ENCODE peak calls at places on chromosome 10, in five cellular contexts. T is prostate gland, F is stomach, G is sigmoid colon, K is spleen. Q is an unnamed sample.

GRCh38 chr10:48990226-48990625 is 50.6 kb upstream of the LRRC18 start:
- DNase-seq in K (no peak), G (no peak), T (no peak), F (no peak), Q (no peak)

GRCh38 chr10:7544203-7544602 is 122.6 kb downstream of the ITIH5 start:
- DNase-seq in T (no peak), F (no peak), G (no peak), K (no peak), Q (no peak)

GRCh38 chr10:133135116-133135465 is 24.9 kb upstream of the KNDC1 start:
- DNase-seq in G (no peak), T (no peak), F (no peak), K (no peak), Q (no peak)

GRCh38 chr10:128000660-128001059 is 93.8 kb downstream of the PTPRE start:
- DNase-seq in F (no peak), K (no peak), G (peak), T (no peak), Q (no peak)

GRCh38 chr10:91124016-91124415 is 96.4 kb upstream of the PCGF5 start:
- DNase-seq in T (no peak), F (no peak), K (no peak), G (no peak), Q (no peak)

GRCh38 chr10:73860050-73860491 is 14.3 kb downstream of the CAMK2G start:
- DNase-seq in G (no peak), F (no peak), T (no peak), K (no peak), Q (no peak)

GRCh38 chr10:89516149-89516832 is 19.1 kb downstream of the SLC16A12 start:
- DNase-seq in T (no peak), F (no peak), G (peak), K (no peak), Q (no peak)

GRCh38 chr10:86393858-86394472 is 27.4 kb upstream of the GRID1 start:
- DNase-seq in G (no peak), F (no peak), T (no peak), K (no peak), Q (no peak)

GRCh38 chr10:33453081-33453850 is 118.8 kb upstream of the NRP1 start:
- DNase-seq in T (no peak), F (no peak), G (no peak), K (no peak), Q (no peak)

GRCh38 chr10:46033602-46034011 is 3.2 kb upstream of the NCOA4 start:
- DNase-seq in T (no peak), K (no peak), G (no peak), F (peak), Q (no peak)

GRCh38 chr10:122282253-122282671 is 11.2 kb downstream of the BTBD16 start:
- DNase-seq in K (no peak), F (peak), G (peak), T (no peak), Q (no peak)

GRCh38 chr10:132586731-132587130 is 49.1 kb downstream of the INPP5A start:
- DNase-seq in K (no peak), T (no peak), G (peak), F (no peak), Q (no peak)

GRCh38 chr10:126392469-126392868 is 4.2 kb upstream of the ADAM12 start:
- DNase-seq in T (no peak), K (no peak), G (no peak), F (no peak), Q (peak)

GRCh38 chr10:30062090-30062489 is 2.7 kb upstream of the JCAD start:
- DNase-seq in G (no peak), F (no peak), T (no peak), K (no peak), Q (no peak)

GRCh38 chr10:125016123-125016522 is 74.2 kb downstream of the ZRANB1 start:
- DNase-seq in G (peak), F (no peak), K (no peak), T (no peak), Q (no peak)

GRCh38 chr10:93445097-93445960 is 36.8 kb downstream of the MYOF start:
- DNase-seq in K (no peak), G (peak), F (peak), T (peak), Q (peak)

GRCh38 chr10:8628351-8628750 is 573.9 kb downstream of the GATA3 start:
- DNase-seq in F (no peak), G (no peak), K (no peak), T (no peak), Q (no peak)

GRCh38 chr10:89475567-89475966 is 59.8 kb downstream of the SLC16A12 start:
- DNase-seq in T (no peak), F (no peak), G (no peak), K (no peak), Q (no peak)

DNA sequence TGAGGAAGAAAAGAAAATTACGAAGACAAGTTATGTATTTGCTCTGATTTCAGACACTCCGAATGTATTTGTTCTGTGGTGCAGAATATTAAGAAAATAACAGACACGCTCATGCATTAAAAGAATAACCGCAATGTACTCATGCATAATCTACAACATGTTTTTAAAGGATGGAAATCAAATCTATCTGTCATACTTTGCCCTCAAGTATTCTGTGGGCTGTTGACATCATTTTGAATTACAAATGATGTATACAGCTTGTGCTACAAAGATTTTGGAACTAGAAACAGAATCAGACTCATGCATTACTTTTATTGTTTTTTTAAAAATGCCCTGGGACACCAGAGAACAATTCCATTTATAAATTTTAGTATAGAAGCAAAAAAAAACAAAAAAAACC is 69.9 kb downstream of the APBB1IP start:
- DNase-seq in K (no peak), T (no peak), F (no peak), G (no peak), Q (no peak)
- TF ChIP-seq POLR2AphosphoS5 in K (no peak), T (no peak), F (no peak), G (no peak), Q (no peak)

DNA sequence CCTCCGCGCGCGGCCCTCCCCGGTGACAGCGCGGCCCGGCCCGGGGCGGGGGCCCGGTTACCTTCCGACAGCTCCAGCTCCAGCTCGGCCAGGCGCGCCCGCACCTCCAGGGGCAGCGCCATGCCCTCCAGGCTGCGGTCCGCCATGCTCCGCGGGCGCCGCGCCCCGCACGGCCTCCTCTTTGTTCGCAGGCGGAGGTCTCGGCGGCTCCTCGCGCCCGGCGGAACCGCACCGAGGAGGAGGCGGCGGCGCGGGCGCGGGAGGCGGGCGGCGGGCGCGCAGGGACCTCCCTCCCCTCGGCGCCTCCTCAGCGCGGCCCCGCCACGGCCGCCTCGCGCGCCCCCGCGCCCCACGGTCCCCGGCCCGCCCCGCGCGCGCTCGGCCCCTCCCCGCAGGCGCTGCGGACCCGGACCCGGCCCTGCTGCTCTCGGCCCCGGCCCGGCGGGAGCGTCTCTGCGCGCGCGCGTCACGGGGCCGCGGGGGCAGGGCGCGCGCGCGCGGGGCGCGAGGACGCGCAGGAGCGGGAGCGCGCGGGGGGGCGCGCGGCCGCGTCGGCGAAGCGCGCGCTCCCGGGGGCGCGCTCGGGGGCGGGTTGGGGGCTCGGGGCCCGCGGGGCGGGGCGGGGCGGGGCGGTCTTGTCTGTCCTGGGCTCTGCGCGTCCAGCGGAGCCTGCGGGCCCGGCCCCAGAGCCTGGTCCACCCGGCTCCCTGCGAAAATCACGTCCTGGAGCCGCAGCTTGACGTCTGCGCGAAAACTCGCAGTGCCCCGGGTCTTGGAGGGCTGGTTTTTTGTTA is at the start of gene DIP2C:
- DNase-seq in G (peak), T (peak), K (no peak), F (peak), Q (peak)
- TF ChIP-seq POLR2A in G (peak), T (no peak), K (no peak), F (no peak), Q (peak)

GRCh38 chr10:70537398-70538194 is 59.0 kb downstream of the PALD1 start:
- DNase-seq in K (no peak), F (peak), G (no peak), T (no peak), Q (no peak)
- TF ChIP-seq POLR2AphosphoS5 in K (no peak), F (no peak), G (no peak), T (no peak), Q (no peak)

DNA sequence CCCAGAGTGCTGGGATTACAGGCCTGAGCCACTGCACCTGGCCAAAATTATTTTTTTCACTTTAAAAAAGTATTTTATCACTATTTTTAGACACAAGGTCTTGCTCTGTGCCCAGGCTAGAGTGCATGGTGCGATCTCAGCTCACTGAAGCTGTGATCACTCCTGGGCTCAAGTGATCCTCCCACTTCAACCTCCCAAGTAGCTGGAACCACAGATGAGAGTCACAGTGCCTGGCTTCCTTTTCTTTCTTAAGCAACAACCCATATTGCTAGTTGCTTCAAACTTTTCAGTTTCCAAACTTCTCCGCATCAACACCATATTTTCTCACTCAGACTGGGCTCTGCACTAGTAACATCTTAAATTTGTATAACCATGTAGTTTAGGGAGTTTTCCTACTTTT is 9.5 kb upstream of the SMC3 start:
- DNase-seq in K (no peak), F (no peak), T (no peak), G (no peak), Q (no peak)
- TF ChIP-seq POLR2A in K (no peak), F (no peak), T (no peak), G (no peak), Q (no peak)

GRCh38 chr10:4243169-4243568 is 458.2 kb upstream of the KLF6 start:
- DNase-seq in T (no peak), G (no peak), F (no peak), K (no peak), Q (no peak)

GRCh38 chr10:4241724-4242345 is 456.8 kb upstream of the KLF6 start:
- DNase-seq in G (no peak), T (no peak), K (no peak), F (no peak), Q (no peak)

GRCh38 chr10:4243651-4244050 is 458.6 kb upstream of the KLF6 start:
- DNase-seq in F (no peak), G (peak), T (no peak), K (no peak), Q (no peak)

GRCh38 chr10:4240641-4241197 is 455.7 kb upstream of the KLF6 start:
- DNase-seq in K (no peak), F (no peak), T (no peak), G (no peak), Q (no peak)

DNA sequence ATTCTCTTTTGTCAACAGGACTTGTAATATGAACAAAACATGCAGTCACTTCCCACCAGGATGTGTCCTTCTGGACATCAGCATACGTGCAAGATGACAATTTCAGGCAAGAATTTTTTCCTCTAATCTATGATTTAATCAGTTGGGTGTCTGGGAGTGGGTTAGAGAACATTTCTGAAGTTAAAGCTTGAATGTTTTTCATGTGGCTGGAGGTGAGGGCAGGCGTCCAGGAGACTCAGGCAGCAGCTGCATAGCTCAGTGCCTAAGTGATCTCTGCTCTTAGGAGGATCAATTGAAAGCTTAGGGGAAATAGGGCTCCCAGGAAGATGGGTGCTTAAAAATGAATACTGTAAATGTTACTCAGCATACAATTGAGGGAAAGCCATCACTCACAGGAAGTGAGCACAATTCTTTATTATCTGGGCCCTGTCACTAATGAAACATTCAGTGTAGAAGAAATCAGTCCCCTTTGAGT is 457.6 kb upstream of the KLF6 start:
- DNase-seq in F (no peak), K (no peak), T (no peak), G (peak), Q (no peak)
- TF ChIP-seq POLR2AphosphoS5 in F (peak), K (no peak), T (no peak), G (no peak), Q (peak)

GRCh38 chr10:119516381-119517234 is 25.9 kb downstream of the RGS10 start:
- DNase-seq in G (no peak), K (peak), T (no peak), F (peak), Q (no peak)
- TF ChIP-seq POLR2A in G (no peak), K (no peak), T (no peak), F (no peak), Q (no peak)

DNA sequence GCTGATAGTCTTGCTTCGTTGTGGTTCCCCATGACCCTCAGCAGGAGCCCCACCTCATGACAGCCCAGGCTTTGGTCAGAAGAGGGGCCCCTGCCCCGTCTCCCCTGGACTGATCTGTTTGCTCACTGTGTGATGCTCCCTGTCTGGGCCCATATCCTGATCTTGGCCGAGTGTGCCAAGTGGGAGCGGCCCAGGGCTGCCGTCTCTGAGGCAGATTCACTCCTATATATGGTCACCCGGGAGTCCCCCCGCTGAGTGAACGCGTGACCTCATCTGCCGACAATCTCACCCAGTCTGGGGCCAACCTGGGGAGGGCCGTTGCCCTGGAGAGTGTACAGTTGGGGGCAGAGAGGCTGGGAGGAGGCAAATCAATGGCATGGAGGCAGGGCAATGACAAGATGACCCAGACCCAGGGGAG is 34.5 kb downstream of the PPIF start:
- DNase-seq in K (peak), G (peak), F (peak), T (peak), Q (peak)
- TF ChIP-seq POLR2AphosphoS5 in K (peak), G (peak), F (peak), T (peak), Q (peak)

DNA sequence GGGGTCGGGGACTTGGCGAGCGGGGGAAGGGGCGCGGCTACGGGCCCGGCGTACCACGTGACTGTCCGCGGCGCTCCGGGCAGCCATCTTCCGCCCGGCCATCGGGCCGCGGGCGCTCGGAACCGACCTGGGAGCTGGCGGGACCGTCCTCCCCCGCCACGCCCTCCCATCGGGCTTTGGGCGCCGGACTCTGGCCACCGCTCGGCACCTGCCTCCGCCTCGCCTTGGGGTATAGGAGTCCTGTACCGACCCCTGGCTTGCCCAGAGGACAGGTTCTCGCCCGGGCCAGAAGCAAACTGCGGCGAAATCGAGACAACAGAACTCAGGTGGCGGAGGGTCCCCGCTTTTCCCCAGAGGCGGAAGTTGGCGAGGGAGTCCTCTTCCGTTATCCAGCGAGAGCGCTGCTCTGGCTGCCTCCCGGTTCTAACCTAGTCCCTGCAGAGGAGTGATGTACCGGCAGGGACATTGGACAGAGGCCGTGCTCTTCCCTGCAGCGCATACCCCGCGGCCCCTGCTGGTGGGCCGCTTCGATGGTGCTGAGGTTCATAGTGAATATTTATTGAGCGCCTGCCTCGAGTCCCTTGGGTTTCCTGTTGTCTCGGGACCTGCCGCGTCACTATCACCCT is 1.2 kb upstream of the SGMS1 start:
- DNase-seq in T (peak), K (no peak), G (peak), F (peak), Q (peak)
- TF ChIP-seq POLR2A in T (no peak), K (no peak), G (no peak), F (no peak), Q (no peak)

Q was measured in esophagus muscularis mucosa.